ENCODE peak calls at places on chromosomes 5 and 9, in five cellular contexts. One of them, this sample, is unnamed.

GRCh38 chr5:135065306-135066265 is 31.6 kb upstream of the PITX1 start:
- DNase-seq in cardiac muscle cell: no peak
- DNase-seq in RWPE2: peak; percentile 54
- DNase-seq in breast epithelium: no peak
- DNase-seq in ascending aorta: no peak
- DNase-seq in this sample: no peak

GRCh38 chr5:174625591-174626365 is 98.6 kb upstream of the MSX2 start:
- DNase-seq in cardiac muscle cell: peak; percentile 42
- DNase-seq in RWPE2: no peak
- DNase-seq in breast epithelium: no peak
- DNase-seq in ascending aorta: peak; percentile 34
- DNase-seq in this sample: no peak

GRCh38 chr9:5787220-5787619 is 45.7 kb downstream of the ERMP1 start:
- DNase-seq in cardiac muscle cell: no peak
- DNase-seq in RWPE2: no peak
- DNase-seq in breast epithelium: no peak
- DNase-seq in ascending aorta: no peak
- DNase-seq in this sample: no peak

GRCh38 chr9:20884985-20885593 is 146.4 kb downstream of the HACD4 start:
- DNase-seq in cardiac muscle cell: peak; percentile 74
- DNase-seq in RWPE2: no peak
- DNase-seq in breast epithelium: peak; percentile 56
- DNase-seq in ascending aorta: peak; percentile 70
- DNase-seq in this sample: peak; percentile 10

GRCh38 chr9:95864852-95865580 is 10.5 kb upstream of the ERCC6L2 start:
- DNase-seq in cardiac muscle cell: no peak
- DNase-seq in RWPE2: no peak
- DNase-seq in breast epithelium: no peak
- DNase-seq in ascending aorta: no peak
- DNase-seq in this sample: no peak

GRCh38 chr9:92671323-92671722 is 1.4 kb upstream of the IPPK start:
- DNase-seq in cardiac muscle cell: peak; percentile 86
- DNase-seq in RWPE2: no peak
- DNase-seq in breast epithelium: peak; percentile 50
- DNase-seq in ascending aorta: no peak
- DNase-seq in this sample: no peak

GRCh38 chr9:25678147-25678666 is at the start of gene TUSC1:
- DNase-seq in cardiac muscle cell: peak; percentile 90
- DNase-seq in RWPE2: peak; percentile 88
- DNase-seq in breast epithelium: peak; percentile 83
- DNase-seq in ascending aorta: peak; percentile 96
- DNase-seq in this sample: no peak

GRCh38 chr9:69193685-69194032 is 19.6 kb downstream of the TJP2 start:
- DNase-seq in cardiac muscle cell: no peak
- DNase-seq in RWPE2: no peak
- DNase-seq in breast epithelium: no peak
- DNase-seq in ascending aorta: no peak
- DNase-seq in this sample: no peak

GRCh38 chr9:2014696-2015580 is at the start of gene SMARCA2:
- DNase-seq in cardiac muscle cell: peak; percentile 99
- DNase-seq in RWPE2: peak; percentile 96
- DNase-seq in breast epithelium: peak; percentile 96
- DNase-seq in ascending aorta: peak; percentile 99
- DNase-seq in this sample: peak; percentile 91

GRCh38 chr9:4022435-4023067 is 277.3 kb downstream of the GLIS3 start:
- DNase-seq in cardiac muscle cell: no peak
- DNase-seq in RWPE2: no peak
- DNase-seq in breast epithelium: no peak
- DNase-seq in ascending aorta: no peak
- DNase-seq in this sample: no peak

GRCh38 chr5:100576217-100576751 is 41.1 kb downstream of the FAM174A start:
- DNase-seq in cardiac muscle cell: peak; percentile 33
- DNase-seq in RWPE2: no peak
- DNase-seq in breast epithelium: no peak
- DNase-seq in ascending aorta: no peak
- DNase-seq in this sample: no peak

GRCh38 chr5:52864884-52865283 is 77.2 kb downstream of the ITGA1 start:
- DNase-seq in cardiac muscle cell: peak; percentile 86
- DNase-seq in RWPE2: no peak
- DNase-seq in breast epithelium: no peak
- DNase-seq in ascending aorta: no peak
- DNase-seq in this sample: no peak

GRCh38 chr9:120324996-120325642 is 254.8 kb downstream of the CDK5RAP2 start:
- DNase-seq in cardiac muscle cell: no peak
- DNase-seq in RWPE2: no peak
- DNase-seq in breast epithelium: no peak
- DNase-seq in ascending aorta: no peak
- DNase-seq in this sample: no peak

GRCh38 chr9:109241931-109242330 is 74.9 kb upstream of the FRRS1L start:
- DNase-seq in cardiac muscle cell: no peak
- DNase-seq in RWPE2: no peak
- DNase-seq in breast epithelium: no peak
- DNase-seq in ascending aorta: no peak
- DNase-seq in this sample: no peak

GRCh38 chr9:76519027-76519835 is 60.2 kb downstream of the GCNT1 start:
- DNase-seq in cardiac muscle cell: no peak
- DNase-seq in RWPE2: no peak
- DNase-seq in breast epithelium: no peak
- DNase-seq in ascending aorta: no peak
- DNase-seq in this sample: no peak

GRCh38 chr5:142320851-142321560 is 3.8 kb downstream of the SPRY4 start:
- DNase-seq in cardiac muscle cell: peak; percentile 44
- DNase-seq in RWPE2: no peak
- DNase-seq in breast epithelium: no peak
- DNase-seq in ascending aorta: no peak
- DNase-seq in this sample: no peak

GRCh38 chr9:38039090-38039906 is 29.7 kb downstream of the SHB start:
- DNase-seq in cardiac muscle cell: peak; percentile 82
- DNase-seq in RWPE2: no peak
- DNase-seq in breast epithelium: no peak
- DNase-seq in ascending aorta: no peak
- DNase-seq in this sample: no peak

GRCh38 chr9:89359018-89359417 is 40.7 kb downstream of the SECISBP2 start:
- DNase-seq in cardiac muscle cell: no peak
- DNase-seq in RWPE2: no peak
- DNase-seq in breast epithelium: no peak
- DNase-seq in ascending aorta: no peak
- DNase-seq in this sample: no peak

GRCh38 chr5:181204561-181205401 is at the start of gene TRIM7:
- DNase-seq in cardiac muscle cell: no peak
- DNase-seq in RWPE2: peak; percentile 84
- DNase-seq in breast epithelium: no peak
- DNase-seq in ascending aorta: peak; percentile 83
- DNase-seq in this sample: no peak

GRCh38 chr9:96382175-96382574 is 1.3 kb downstream of the SLC35D2 start:
- DNase-seq in cardiac muscle cell: peak; percentile 10
- DNase-seq in RWPE2: no peak
- DNase-seq in breast epithelium: no peak
- DNase-seq in ascending aorta: no peak
- DNase-seq in this sample: no peak

GRCh38 chr5:65037845-65038815 is 269.4 kb downstream of the CWC27 start:
- DNase-seq in cardiac muscle cell: no peak
- DNase-seq in RWPE2: no peak
- DNase-seq in breast epithelium: no peak
- DNase-seq in ascending aorta: peak; percentile 67
- DNase-seq in this sample: peak; percentile 7

GRCh38 chr9:20441704-20442423 is 180.4 kb downstream of the MLLT3 start:
- DNase-seq in cardiac muscle cell: no peak
- DNase-seq in RWPE2: no peak
- DNase-seq in breast epithelium: no peak
- DNase-seq in ascending aorta: no peak
- DNase-seq in this sample: no peak

GRCh38 chr5:167710444-167711025 is 580.9 kb upstream of the WWC1 start:
- DNase-seq in cardiac muscle cell: no peak
- DNase-seq in RWPE2: no peak
- DNase-seq in breast epithelium: no peak
- DNase-seq in ascending aorta: no peak
- DNase-seq in this sample: no peak

GRCh38 chr5:115573133-115573532 is 28.6 kb upstream of the FEM1C start:
- DNase-seq in cardiac muscle cell: peak; percentile 58
- DNase-seq in RWPE2: no peak
- DNase-seq in breast epithelium: no peak
- DNase-seq in ascending aorta: no peak
- DNase-seq in this sample: no peak

GRCh38 chr5:151078490-151079262 is 2.2 kb downstream of the TNIP1 start:
- DNase-seq in cardiac muscle cell: no peak
- DNase-seq in RWPE2: no peak
- DNase-seq in breast epithelium: no peak
- DNase-seq in ascending aorta: no peak
- DNase-seq in this sample: peak; percentile 79

GRCh38 chr5:177432143-177432904 is 5.8 kb downstream of the GRK6 start:
- DNase-seq in cardiac muscle cell: no peak
- DNase-seq in RWPE2: no peak
- DNase-seq in breast epithelium: no peak
- DNase-seq in ascending aorta: no peak
- DNase-seq in this sample: no peak

GRCh38 chr5:150989695-150990094 is 30.7 kb upstream of the GPX3 start:
- DNase-seq in cardiac muscle cell: peak; percentile 13
- DNase-seq in RWPE2: no peak
- DNase-seq in breast epithelium: no peak
- DNase-seq in ascending aorta: no peak
- DNase-seq in this sample: no peak

GRCh38 chr9:134328841-134329575 is 2.8 kb downstream of the RXRA start:
- DNase-seq in cardiac muscle cell: peak; percentile 52
- DNase-seq in RWPE2: no peak
- DNase-seq in breast epithelium: no peak
- DNase-seq in ascending aorta: peak; percentile 83
- DNase-seq in this sample: no peak

GRCh38 chr9:134327671-134328231 is 1.5 kb downstream of the RXRA start:
- DNase-seq in cardiac muscle cell: no peak
- DNase-seq in RWPE2: no peak
- DNase-seq in breast epithelium: no peak
- DNase-seq in ascending aorta: no peak
- DNase-seq in this sample: no peak

GRCh38 chr9:134326754-134327526 is 685 bp downstream of the RXRA start:
- DNase-seq in cardiac muscle cell: peak; percentile 45
- DNase-seq in RWPE2: no peak
- DNase-seq in breast epithelium: no peak
- DNase-seq in ascending aorta: no peak
- DNase-seq in this sample: no peak

GRCh38 chr9:134329576-134329855 is 3.3 kb downstream of the RXRA start:
- DNase-seq in cardiac muscle cell: no peak
- DNase-seq in RWPE2: no peak
- DNase-seq in breast epithelium: no peak
- DNase-seq in ascending aorta: no peak
- DNase-seq in this sample: no peak

DNA sequence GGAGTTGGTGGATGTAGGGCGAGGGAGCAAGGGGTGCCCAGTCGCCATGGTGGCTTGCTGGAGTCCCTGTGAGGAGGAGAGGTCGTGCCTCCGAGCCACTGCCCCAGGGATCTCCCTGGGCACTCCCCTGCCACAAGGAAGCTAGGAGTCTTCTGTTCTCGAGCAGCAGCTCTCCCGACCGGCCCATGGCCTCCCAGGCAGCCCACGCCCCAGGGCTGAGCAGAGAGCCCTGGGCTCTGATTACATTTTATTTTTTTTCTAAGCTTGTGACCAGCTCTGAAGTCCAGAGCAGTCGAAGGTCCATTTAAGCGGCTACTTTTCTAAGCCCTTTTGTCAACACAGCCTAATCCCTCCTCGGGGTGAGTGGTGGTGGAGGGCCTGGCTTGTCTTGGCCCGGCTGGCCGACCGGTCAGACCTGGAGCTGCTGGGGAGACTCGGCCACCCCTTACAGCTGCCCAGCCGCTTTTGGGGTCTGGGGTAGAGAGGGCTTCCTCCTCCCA is 2.1 kb downstream of the RXRA start:
- DNase-seq in cardiac muscle cell: no peak
- DNase-seq in RWPE2: no peak
- DNase-seq in breast epithelium: no peak
- DNase-seq in ascending aorta: no peak
- DNase-seq in this sample: no peak
- H3K4me1 ChIP-seq in cardiac muscle cell: peaks cover 55% of the 10 kb centered on the region
- H3K4me1 ChIP-seq in RWPE2: peaks cover 45% of the 10 kb centered on the region
- H3K4me1 ChIP-seq in breast epithelium: peaks cover 28% of the 10 kb centered on the region
- H3K4me1 ChIP-seq in ascending aorta: peaks cover 76% of the 10 kb centered on the region
- H3K4me1 ChIP-seq in this sample: peaks cover 8% of the 10 kb centered on the region

DNA sequence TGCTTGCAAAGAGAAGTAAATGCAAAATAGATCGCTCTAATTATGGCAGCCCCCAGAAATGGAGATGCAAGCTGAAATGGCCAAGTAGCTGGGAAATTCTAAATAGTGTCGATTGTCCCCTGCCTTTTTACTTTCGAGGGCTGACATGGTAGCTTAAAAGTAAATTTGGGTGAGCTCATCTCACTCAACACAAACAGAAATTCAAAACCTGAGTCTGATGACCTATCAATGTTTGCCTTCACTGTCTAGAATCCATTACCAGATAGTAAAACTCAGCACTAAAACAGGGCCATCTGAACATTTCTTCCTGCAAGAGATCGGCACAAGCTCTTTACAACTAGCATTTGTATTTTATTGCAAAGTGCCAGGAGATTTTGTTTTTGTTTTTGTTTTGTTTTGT is 7.0 kb upstream of the LHX2 start:
- DNase-seq in cardiac muscle cell: no peak
- DNase-seq in RWPE2: no peak
- DNase-seq in breast epithelium: no peak
- DNase-seq in ascending aorta: no peak
- DNase-seq in this sample: no peak
- H3K4me1 ChIP-seq in cardiac muscle cell: peaks cover 11% of the 10 kb centered on the region
- H3K4me1 ChIP-seq in RWPE2: no peaks in the 10 kb centered on the region
- H3K4me1 ChIP-seq in breast epithelium: peaks cover 5% of the 10 kb centered on the region
- H3K4me1 ChIP-seq in ascending aorta: peaks cover 3% of the 10 kb centered on the region
- H3K4me1 ChIP-seq in this sample: peaks cover 10% of the 10 kb centered on the region

DNA sequence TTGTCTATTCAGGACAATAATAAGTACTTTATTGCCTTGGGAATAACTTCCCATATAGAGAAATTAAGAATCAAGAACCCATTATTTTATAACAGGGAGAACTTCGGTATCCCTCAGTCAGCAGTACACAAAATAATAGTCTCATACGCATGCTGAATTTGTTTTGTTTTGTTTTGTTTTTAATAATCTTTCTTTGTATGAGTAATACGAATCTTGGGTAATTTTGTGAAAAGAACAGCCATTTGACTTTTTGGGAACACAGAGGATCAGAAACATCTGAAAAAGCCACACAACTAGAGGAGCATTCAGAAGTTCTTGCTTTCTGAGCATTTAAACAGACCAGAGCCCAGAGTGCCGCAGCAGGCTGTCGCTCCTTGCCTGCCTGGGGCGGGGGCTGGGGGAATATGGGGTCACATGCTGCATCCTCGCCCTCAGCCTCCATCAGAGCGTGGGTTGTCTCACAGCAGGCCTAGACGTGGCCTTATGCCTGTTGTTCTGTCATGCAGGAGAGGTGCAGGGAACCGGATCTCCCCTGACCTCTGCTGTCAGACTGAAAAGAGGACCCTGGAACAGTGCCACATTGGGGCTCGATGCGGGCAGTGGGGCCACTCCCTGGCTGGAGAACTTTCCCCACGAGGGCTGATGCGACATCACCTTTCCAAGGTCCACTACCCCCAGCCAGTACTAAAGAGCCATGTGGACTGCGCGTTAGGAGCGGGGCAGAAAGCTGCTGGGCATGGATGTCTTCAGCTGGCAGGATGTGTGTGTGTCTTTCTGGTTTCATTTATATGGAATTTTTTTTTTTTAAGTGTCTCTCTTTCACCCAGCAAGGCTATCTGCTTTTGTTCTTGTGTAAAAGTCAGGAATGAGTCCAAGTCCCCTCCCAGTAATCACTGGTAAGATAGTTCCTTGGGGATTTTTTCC is 133.4 kb upstream of the OTULINL start:
- DNase-seq in cardiac muscle cell: peak; percentile 84
- DNase-seq in RWPE2: no peak
- DNase-seq in breast epithelium: no peak
- DNase-seq in ascending aorta: no peak
- DNase-seq in this sample: no peak
- H3K4me1 ChIP-seq in cardiac muscle cell: peaks cover 18% of the 10 kb centered on the region
- H3K4me1 ChIP-seq in RWPE2: peaks cover 19% of the 10 kb centered on the region
- H3K4me1 ChIP-seq in breast epithelium: no peaks in the 10 kb centered on the region
- H3K4me1 ChIP-seq in ascending aorta: peaks cover 22% of the 10 kb centered on the region
- H3K4me1 ChIP-seq in this sample: no peaks in the 10 kb centered on the region

GRCh38 chr5:149150457-149150856 is 9.2 kb downstream of the ABLIM3 start:
- DNase-seq in cardiac muscle cell: peak; percentile 72
- DNase-seq in RWPE2: no peak
- DNase-seq in breast epithelium: no peak
- DNase-seq in ascending aorta: no peak
- DNase-seq in this sample: no peak
- H3K4me1 ChIP-seq in cardiac muscle cell: peaks cover 25% of the 10 kb centered on the region
- H3K4me1 ChIP-seq in RWPE2: peaks cover 34% of the 10 kb centered on the region
- H3K4me1 ChIP-seq in breast epithelium: no peaks in the 10 kb centered on the region
- H3K4me1 ChIP-seq in ascending aorta: peaks cover 27% of the 10 kb centered on the region
- H3K4me1 ChIP-seq in this sample: no peaks in the 10 kb centered on the region

This sample was measured in effector memory CD4-positive, alpha-beta T cell.